ENCODE peak calls at places on chromosome 1, in five cellular contexts. U is GF-D8; Y is stimulated activated CD4-positive, alpha-beta T cell treated with anti-CD3 and anti-CD28 coated beads, Interleukin-4, amount 100 ng/mL, for 1 hour; G is neuronal stem cell; E is ecto neural progenitor cell. N is an unnamed sample.

GRCh38 chr1:205933672-205934618 is 9.3 kb downstream of the SLC26A9 start:
- DNase-seq in U (no peak), Y (no peak), G (no peak), E (no peak), N (peak; percentile 28)

GRCh38 chr1:225425211-225425786 is 2.5 kb downstream of the LBR start:
- DNase-seq in U (peak; percentile 82), Y (no peak), G (no peak), E (no peak), N (peak; percentile 77)

GRCh38 chr1:220786337-220787068 is at the start of gene MTARC1:
- DNase-seq in U (peak; percentile 26), Y (no peak), G (peak; percentile 67), E (peak; percentile 87), N (no peak)

GRCh38 chr1:16973215-16973614 is 7.2 kb downstream of the MFAP2 start:
- DNase-seq in U (no peak), Y (no peak), G (no peak), E (no peak), N (no peak)

GRCh38 chr1:26697441-26697977 is 1.7 kb downstream of the ARID1A start:
- DNase-seq in U (no peak), Y (no peak), G (no peak), E (no peak), N (no peak)

GRCh38 chr1:231139659-231140650 is 21.9 kb upstream of the TRIM67 start:
- DNase-seq in U (no peak), Y (no peak), G (no peak), E (no peak), N (no peak)

GRCh38 chr1:1125945-1126344 is 10.1 kb upstream of the C1orf159 start:
- DNase-seq in U (no peak), Y (no peak), G (no peak), E (no peak), N (no peak)

GRCh38 chr1:115838426-115838804 is 2.5 kb downstream of the NHLH2 start:
- DNase-seq in U (no peak), Y (no peak), G (no peak), E (peak; percentile 70), N (no peak)

GRCh38 chr1:58699011-58699762 is 675 bp downstream of the MYSM1 start:
- DNase-seq in U (no peak), Y (no peak), G (no peak), E (no peak), N (no peak)

GRCh38 chr1:107430540-107431228 is 289.8 kb downstream of the NTNG1 start:
- DNase-seq in U (no peak), Y (no peak), G (peak; percentile 20), E (peak; percentile 47), N (peak; percentile 27)

GRCh38 chr1:2594641-2595131 is 8.1 kb downstream of the PRXL2B start:
- DNase-seq in U (no peak), Y (no peak), G (no peak), E (no peak), N (no peak)

GRCh38 chr1:4693316-4693715 is 38.9 kb downstream of the AJAP1 start:
- DNase-seq in U (no peak), Y (no peak), G (no peak), E (no peak), N (no peak)

GRCh38 chr1:40606160-40606559 is 59.3 kb downstream of the RIMS3 start:
- DNase-seq in U (no peak), Y (no peak), G (no peak), E (no peak), N (no peak)

GRCh38 chr1:62989497-62989896 is 205.6 kb downstream of the ATG4C start:
- DNase-seq in U (no peak), Y (no peak), G (no peak), E (no peak), N (no peak)

GRCh38 chr1:40784771-40785151 is 1.2 kb downstream of the KCNQ4 start:
- DNase-seq in U (no peak), Y (no peak), G (no peak), E (no peak), N (no peak)

GRCh38 chr1:160420881-160421842 is 20.8 kb downstream of the VANGL2 start:
- DNase-seq in U (no peak), Y (no peak), G (no peak), E (peak; percentile 30), N (no peak)

GRCh38 chr1:90773812-90774211 is 56.7 kb upstream of the BARHL2 start:
- DNase-seq in U (no peak), Y (no peak), G (no peak), E (no peak), N (no peak)

GRCh38 chr1:7382971-7383370 is 388.1 kb upstream of the VAMP3 start:
- DNase-seq in U (no peak), Y (no peak), G (no peak), E (no peak), N (no peak)

N was measured in AML-193.